ENCODE peak calls at places on chromosomes 16 and 17, in six cellular contexts. M, U, A, I, V and N are unnamed samples.

GRCh38 chr17:78568494-78569115 is 8.6 kb downstream of the DNAH17 start:
- DNase-seq in A (no peak), V (no peak), I (no peak), U (no peak), M (no peak), N (no peak)

GRCh38 chr16:56649271-56649670 is 2.4 kb upstream of the MT1B start:
- DNase-seq in U (no peak), I (no peak), A (no peak), V (no peak), M (no peak), N (no peak)

GRCh38 chr17:74485012-74485743 is 18.7 kb downstream of the CD300A start:
- DNase-seq in I (no peak), A (no peak), U (no peak), V (no peak), M (no peak), N (no peak)

GRCh38 chr17:79873583-79873982 is 34.3 kb upstream of the CBX4 start:
- DNase-seq in I (no peak), M (no peak), V (no peak), A (no peak), U (no peak), N (no peak)

GRCh38 chr16:381788-382717 is at the start of gene PGAP6:
- DNase-seq in I (peak), V (peak), U (no peak), A (no peak), M (peak), N (no peak)

GRCh38 chr17:64300566-64300965 is 37.5 kb upstream of the TEX2 start:
- DNase-seq in U (no peak), I (no peak), M (no peak), V (no peak), A (no peak), N (no peak)

GRCh38 chr17:63082952-63083351 is 116.9 kb downstream of the TANC2 start:
- DNase-seq in V (no peak), A (no peak), U (no peak), I (no peak), M (no peak), N (no peak)

GRCh38 chr16:30490210-30490609 is 17.7 kb downstream of the ITGAL start:
- DNase-seq in U (no peak), A (no peak), I (no peak), V (no peak), M (no peak), N (no peak)

GRCh38 chr16:2846511-2847310 is 11.3 kb downstream of the PRSS22 start:
- DNase-seq in M (no peak), I (no peak), U (no peak), A (no peak), V (no peak), N (no peak)

GRCh38 chr17:75695830-75696271 is 25.4 kb upstream of the ITGB4 start:
- DNase-seq in M (peak), U (no peak), I (no peak), V (no peak), A (no peak), N (no peak)